ENCODE peak calls at places on chromosomes 7 and 10, in five cellular contexts. One of them, this sample, is unnamed.

GRCh38 chr10:65041307-65041706 is 1520.1 kb downstream of the REEP3 start:
- DNase-seq in WTC11: no peak
- DNase-seq in GM12878: no peak
- DNase-seq in HepG2: no peak
- DNase-seq in K562: no peak
- DNase-seq in this sample: no peak

GRCh38 chr10:42898037-42898960 is 115.7 kb downstream of the BMS1 start:
- DNase-seq in WTC11: peak; percentile 50
- DNase-seq in GM12878: no peak
- DNase-seq in HepG2: no peak
- DNase-seq in K562: no peak
- DNase-seq in this sample: peak; percentile 74

GRCh38 chr7:32415936-32416335 is 74.2 kb downstream of the LSM5 start:
- DNase-seq in WTC11: no peak
- DNase-seq in GM12878: no peak
- DNase-seq in HepG2: no peak
- DNase-seq in K562: no peak
- DNase-seq in this sample: no peak

GRCh38 chr10:2989292-2989947 is 77.9 kb upstream of the PFKP start:
- DNase-seq in WTC11: no peak
- DNase-seq in GM12878: no peak
- DNase-seq in HepG2: no peak
- DNase-seq in K562: no peak
- DNase-seq in this sample: no peak

GRCh38 chr7:55570218-55570873 is 2.0 kb downstream of the VOPP1 start:
- DNase-seq in WTC11: no peak
- DNase-seq in GM12878: no peak
- DNase-seq in HepG2: no peak
- DNase-seq in K562: no peak
- DNase-seq in this sample: no peak

GRCh38 chr10:95242581-95243317 is 48.1 kb downstream of the PDLIM1 start:
- DNase-seq in WTC11: peak; percentile 61
- DNase-seq in GM12878: no peak
- DNase-seq in HepG2: peak; percentile 45
- DNase-seq in K562: peak; percentile 15
- DNase-seq in this sample: peak; percentile 86

GRCh38 chr7:98209166-98209920 is 1.9 kb upstream of the BHLHA15 start:
- DNase-seq in WTC11: peak; percentile 8
- DNase-seq in GM12878: no peak
- DNase-seq in HepG2: no peak
- DNase-seq in K562: no peak
- DNase-seq in this sample: no peak

GRCh38 chr10:23694446-23694920 is 255.6 kb downstream of the OTUD1 start:
- DNase-seq in WTC11: peak; percentile 68
- DNase-seq in GM12878: no peak
- DNase-seq in HepG2: no peak
- DNase-seq in K562: no peak
- DNase-seq in this sample: peak; percentile 74

GRCh38 chr7:151152935-151153513 is 14.5 kb downstream of the GBX1 start:
- DNase-seq in WTC11: no peak
- DNase-seq in GM12878: no peak
- DNase-seq in HepG2: no peak
- DNase-seq in K562: no peak
- DNase-seq in this sample: no peak

GRCh38 chr7:49255061-49255460 is 330.7 kb downstream of the CDC14C start:
- DNase-seq in WTC11: no peak
- DNase-seq in GM12878: no peak
- DNase-seq in HepG2: no peak
- DNase-seq in K562: no peak
- DNase-seq in this sample: no peak

GRCh38 chr10:25552283-25552919 is 377.6 kb downstream of the GPR158 start:
- DNase-seq in WTC11: no peak
- DNase-seq in GM12878: no peak
- DNase-seq in HepG2: no peak
- DNase-seq in K562: no peak
- DNase-seq in this sample: no peak

GRCh38 chr7:43391518-43391917 is 191.4 kb upstream of the STK17A start:
- DNase-seq in WTC11: no peak
- DNase-seq in GM12878: no peak
- DNase-seq in HepG2: no peak
- DNase-seq in K562: no peak
- DNase-seq in this sample: peak; percentile 56

GRCh38 chr10:44397476-44398225 is 12.8 kb upstream of the CXCL12 start:
- DNase-seq in WTC11: no peak
- DNase-seq in GM12878: no peak
- DNase-seq in HepG2: no peak
- DNase-seq in K562: no peak
- DNase-seq in this sample: no peak

GRCh38 chr10:31188792-31189406 is 130.1 kb upstream of the ZEB1 start:
- DNase-seq in WTC11: no peak
- DNase-seq in GM12878: no peak
- DNase-seq in HepG2: no peak
- DNase-seq in K562: no peak
- DNase-seq in this sample: no peak

GRCh38 chr10:113103131-113103830 is 153.2 kb downstream of the TCF7L2 start:
- DNase-seq in WTC11: no peak
- DNase-seq in GM12878: no peak
- DNase-seq in HepG2: no peak
- DNase-seq in K562: no peak
- DNase-seq in this sample: no peak

GRCh38 chr10:80459047-80459865 is 5.1 kb downstream of the TSPAN14 start:
- DNase-seq in WTC11: peak; percentile 30
- DNase-seq in GM12878: peak; percentile 73
- DNase-seq in HepG2: no peak
- DNase-seq in K562: peak; percentile 93
- DNase-seq in this sample: peak; percentile 41

GRCh38 chr10:33279276-33279675 is 55.2 kb downstream of the NRP1 start:
- DNase-seq in WTC11: no peak
- DNase-seq in GM12878: no peak
- DNase-seq in HepG2: no peak
- DNase-seq in K562: no peak
- DNase-seq in this sample: no peak

GRCh38 chr10:33276282-33276923 is 58.1 kb downstream of the NRP1 start:
- DNase-seq in WTC11: no peak
- DNase-seq in GM12878: no peak
- DNase-seq in HepG2: no peak
- DNase-seq in K562: no peak
- DNase-seq in this sample: no peak

GRCh38 chr10:33274096-33274785 is 60.2 kb downstream of the NRP1 start:
- DNase-seq in WTC11: no peak
- DNase-seq in GM12878: no peak
- DNase-seq in HepG2: no peak
- DNase-seq in K562: no peak
- DNase-seq in this sample: no peak

GRCh38 chr10:33279791-33280190 is 54.7 kb downstream of the NRP1 start:
- DNase-seq in WTC11: no peak
- DNase-seq in GM12878: no peak
- DNase-seq in HepG2: no peak
- DNase-seq in K562: no peak
- DNase-seq in this sample: no peak

DNA sequence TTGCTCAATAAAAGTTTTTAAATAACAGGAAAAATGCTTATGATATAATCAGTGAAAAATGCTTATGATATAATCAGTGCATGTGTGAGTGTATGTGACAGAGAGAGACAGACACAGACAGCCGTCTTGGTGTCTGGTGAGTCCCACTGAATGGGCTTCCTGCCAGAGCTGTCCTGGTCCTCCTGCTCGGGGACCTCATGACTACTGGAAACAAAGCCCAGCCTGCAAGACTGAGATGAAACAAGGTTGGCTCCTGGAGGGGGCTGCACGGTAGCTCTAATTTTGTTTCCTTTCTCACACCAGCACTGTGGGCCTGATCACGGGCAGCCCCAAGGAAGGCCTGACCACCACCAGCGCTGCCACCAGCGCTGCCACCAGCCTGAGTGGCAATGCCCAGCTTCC is 57.3 kb downstream of the NRP1 start:
- DNase-seq in WTC11: no peak
- DNase-seq in GM12878: no peak
- DNase-seq in HepG2: no peak
- DNase-seq in K562: no peak
- DNase-seq in this sample: no peak
- TF ChIP-seq CREB1 in WTC11: no peak
- TF ChIP-seq CREB1 in GM12878: no peak
- TF ChIP-seq CREB1 in HepG2: no peak
- TF ChIP-seq CREB1 in K562: no peak
- TF ChIP-seq CREB1 in this sample: no peak

DNA sequence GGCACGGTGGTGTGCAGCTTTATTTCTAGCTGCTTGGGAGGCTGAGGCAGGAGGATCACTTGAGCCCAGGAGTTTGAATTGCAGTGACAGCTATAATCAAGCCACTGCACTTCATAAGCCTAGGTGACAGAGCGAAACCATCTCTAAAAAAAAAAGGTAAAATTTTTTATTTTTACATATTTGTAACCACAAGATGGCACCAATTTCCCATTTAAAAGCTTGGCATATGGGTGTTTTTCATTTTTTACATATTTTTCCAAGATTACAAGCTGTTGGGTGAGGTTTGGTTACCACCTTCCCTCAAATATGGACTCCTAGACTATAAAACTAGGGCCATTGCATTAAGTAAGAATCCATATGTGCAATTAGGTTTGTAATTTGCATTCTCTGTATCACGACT is 129.2 kb upstream of the ACBD5 start:
- DNase-seq in WTC11: no peak
- DNase-seq in GM12878: no peak
- DNase-seq in HepG2: no peak
- DNase-seq in K562: no peak
- DNase-seq in this sample: peak; percentile 35
- TF ChIP-seq CREB1 in WTC11: no peak
- TF ChIP-seq CREB1 in GM12878: no peak
- TF ChIP-seq CREB1 in HepG2: no peak
- TF ChIP-seq CREB1 in K562: no peak
- TF ChIP-seq CREB1 in this sample: no peak

DNA sequence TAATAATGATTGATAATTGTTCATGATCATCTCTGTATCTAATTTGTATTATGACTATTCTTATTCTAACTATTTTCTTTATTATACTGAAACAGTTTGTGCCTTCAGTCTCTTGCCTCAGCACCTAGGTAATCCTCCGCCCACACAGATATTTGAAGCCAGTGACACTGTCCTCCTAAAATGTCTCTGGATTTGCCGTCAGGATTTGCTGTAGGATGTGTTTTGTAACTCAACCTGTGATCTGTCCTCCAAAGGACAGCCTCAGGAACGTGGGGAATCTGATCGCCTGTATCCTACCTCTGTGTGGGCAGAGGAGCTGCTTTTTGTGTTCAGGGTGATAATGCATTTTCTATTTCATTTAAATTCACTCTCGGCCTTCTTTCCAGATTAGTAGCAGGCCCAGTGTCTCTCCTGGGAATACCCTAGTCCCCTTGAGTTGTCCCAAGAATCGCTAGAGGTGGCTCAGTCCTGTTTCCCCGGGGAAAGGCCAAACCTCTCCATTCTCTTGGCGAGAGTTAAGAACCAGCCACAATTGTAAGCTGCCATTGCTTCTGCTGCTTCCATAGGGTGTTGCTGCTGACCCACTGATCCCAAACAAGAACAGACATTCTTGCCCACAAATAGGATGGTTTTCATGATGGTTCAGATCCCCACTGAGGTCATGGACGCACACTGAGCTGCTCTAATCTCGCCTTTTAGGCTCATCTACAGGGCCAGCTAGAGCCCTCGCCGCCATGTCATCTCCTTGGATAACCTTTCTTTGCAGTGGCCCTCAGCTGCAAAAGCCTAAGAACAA is 136.2 kb upstream of the KCNMA1 start:
- DNase-seq in WTC11: no peak
- DNase-seq in GM12878: no peak
- DNase-seq in HepG2: no peak
- DNase-seq in K562: no peak
- DNase-seq in this sample: no peak
- TF ChIP-seq CREB1 in WTC11: no peak
- TF ChIP-seq CREB1 in GM12878: no peak
- TF ChIP-seq CREB1 in HepG2: no peak
- TF ChIP-seq CREB1 in K562: no peak
- TF ChIP-seq CREB1 in this sample: no peak

GRCh38 chr7:1670894-1671875 is 1.1 kb downstream of the ELFN1 start:
- DNase-seq in WTC11: no peak
- DNase-seq in GM12878: no peak
- DNase-seq in HepG2: no peak
- DNase-seq in K562: no peak
- DNase-seq in this sample: no peak

GRCh38 chr7:1668486-1668931 is 1.6 kb upstream of the ELFN1 start:
- DNase-seq in WTC11: no peak
- DNase-seq in GM12878: no peak
- DNase-seq in HepG2: no peak
- DNase-seq in K562: no peak
- DNase-seq in this sample: peak; percentile 32

GRCh38 chr7:1669954-1670893 is at the start of gene ELFN1:
- DNase-seq in WTC11: peak; percentile 81
- DNase-seq in GM12878: no peak
- DNase-seq in HepG2: no peak
- DNase-seq in K562: peak; percentile 57
- DNase-seq in this sample: peak; percentile 90

GRCh38 chr7:1668932-1669485 is 1.1 kb upstream of the ELFN1 start:
- DNase-seq in WTC11: peak; percentile 47
- DNase-seq in GM12878: no peak
- DNase-seq in HepG2: no peak
- DNase-seq in K562: peak; percentile 42
- DNase-seq in this sample: peak; percentile 46

GRCh38 chr7:1669486-1669951 is 558 bp upstream of the ELFN1 start:
- DNase-seq in WTC11: no peak
- DNase-seq in GM12878: no peak
- DNase-seq in HepG2: no peak
- DNase-seq in K562: peak; percentile 21
- DNase-seq in this sample: peak; percentile 66
- TF ChIP-seq CREB1 in WTC11: no peak
- TF ChIP-seq CREB1 in GM12878: no peak
- TF ChIP-seq CREB1 in HepG2: no peak
- TF ChIP-seq CREB1 in K562: no peak
- TF ChIP-seq CREB1 in this sample: no peak

GRCh38 chr7:130758429-130759056 is 24.5 kb upstream of the KLF14 start:
- DNase-seq in WTC11: no peak
- DNase-seq in GM12878: no peak
- DNase-seq in HepG2: peak; percentile 29
- DNase-seq in K562: peak; percentile 64
- DNase-seq in this sample: peak; percentile 68
- TF ChIP-seq CREB1 in WTC11: no peak
- TF ChIP-seq CREB1 in GM12878: no peak
- TF ChIP-seq CREB1 in HepG2: no peak
- TF ChIP-seq CREB1 in K562: no peak
- TF ChIP-seq CREB1 in this sample: no peak